ENCODE peak calls at places on chromosomes 11 and 22, in seven cellular contexts. Y is HTR-8/SVneo; Q is amygdala; I is neuronal stem cell; T is stimulated activated CD8-positive, alpha-beta memory T cell treated with anti-CD3 and anti-CD28 coated beads, Interleukin-15, amount 100 ng/mL, for 4 hours; Z is activated CD8-positive, alpha-beta memory T cell treated with anti-CD3 and anti-CD28 coated beads, Interleukin-2, amount 50 U/mL, for 4 hours; N is HEK293T. F is an unnamed sample.

GRCh38 chr11:120900642-120901041 is 123.3 kb upstream of the TBCEL start:
- DNase-seq in T (no peak), I (no peak), N (no peak), Z (no peak), Q (no peak), Y (no peak), F (no peak)

GRCh38 chr11:70568504-70569172 is 170.3 kb downstream of the CTTN start:
- DNase-seq in I (no peak), T (no peak), Z (peak; percentile 5), N (no peak), Q (peak; percentile 9), Y (peak; percentile 88), F (no peak)

GRCh38 chr11:68012843-68013610 is 2.9 kb downstream of the ALDH3B1 start:
- DNase-seq in Q (no peak), Z (no peak), N (no peak), Y (peak; percentile 97), T (no peak), I (no peak), F (no peak)

GRCh38 chr11:32531528-32531927 is 52.1 kb upstream of the EIF3M start:
- DNase-seq in I (no peak), Q (no peak), T (no peak), N (no peak), Y (no peak), Z (no peak), F (no peak)

GRCh38 chr11:94732617-94733292 is 35.4 kb upstream of the AMOTL1 start:
- DNase-seq in I (no peak), N (no peak), Q (no peak), T (no peak), Z (no peak), Y (no peak), F (no peak)

GRCh38 chr22:31872209-31872608 is 72.1 kb upstream of the YWHAH start:
- DNase-seq in Z (no peak), Y (no peak), N (no peak), T (no peak), Q (no peak), I (no peak), F (no peak)

GRCh38 chr11:73875840-73876239 is 806 bp downstream of the COA4 start:
- DNase-seq in I (no peak), Y (no peak), T (no peak), Z (no peak), N (no peak), Q (no peak), F (no peak)

GRCh38 chr11:48005133-48005532 is 24.8 kb downstream of the PTPRJ start:
- DNase-seq in N (no peak), Z (peak; percentile 46), T (no peak), I (no peak), Q (no peak), Y (no peak), F (no peak)

GRCh38 chr11:134679592-134679991 is 267.6 kb upstream of the B3GAT1 start:
- DNase-seq in Q (no peak), N (no peak), I (no peak), Y (no peak), T (no peak), Z (no peak), F (no peak)

GRCh38 chr11:70647188-70648166 is 249.1 kb downstream of the CTTN start:
- DNase-seq in T (no peak), Z (no peak), I (no peak), Q (no peak), N (no peak), Y (no peak), F (no peak)

GRCh38 chr22:30575011-30575671 is 676 bp upstream of the GAL3ST1 start:
- DNase-seq in Z (no peak), Y (no peak), N (no peak), Q (no peak), T (no peak), I (no peak), F (no peak)

GRCh38 chr11:20327377-20327776 is 36.1 kb upstream of the HTATIP2 start:
- DNase-seq in Z (no peak), Y (no peak), N (no peak), T (no peak), Q (no peak), I (no peak), F (no peak)

GRCh38 chr11:66326261-66327111 is 9.6 kb upstream of the CD248 start:
- DNase-seq in I (no peak), Y (no peak), Z (no peak), Q (no peak), T (no peak), N (no peak), F (no peak)

GRCh38 chr11:72587696-72588095 is 86.5 kb downstream of the PDE2A start:
- DNase-seq in Q (no peak), I (no peak), N (no peak), T (no peak), Y (no peak), Z (no peak), F (no peak)

GRCh38 chr11:69213315-69213714 is 57.6 kb downstream of the SMIM38 start:
- DNase-seq in T (no peak), Q (no peak), N (no peak), Y (no peak), I (no peak), Z (no peak), F (no peak)

GRCh38 chr11:116364357-116364756 is 408.4 kb downstream of the BUD13 start:
- DNase-seq in Z (no peak), Q (no peak), T (no peak), Y (no peak), N (no peak), I (no peak), F (no peak)

GRCh38 chr11:121665211-121665838 is 212.6 kb upstream of the SORL1-AS1 start:
- DNase-seq in Q (no peak), I (no peak), N (no peak), Z (no peak), Y (no peak), T (no peak), F (no peak)

GRCh38 chr11:2572491-2573239 is 127.1 kb downstream of the KCNQ1OT1 start:
- DNase-seq in Z (peak; percentile 10), I (no peak), Q (no peak), T (no peak), N (no peak), Y (no peak), F (no peak)

GRCh38 chr11:28606930-28607329 is 498.7 kb downstream of the METTL15 start:
- DNase-seq in T (no peak), Y (peak; percentile 43), N (peak; percentile 8), Z (no peak), Q (no peak), I (no peak), F (no peak)

GRCh38 chr11:75240381-75241035 is at the start of gene TPBGL:
- DNase-seq in T (peak; percentile 24), I (peak; percentile 57), Z (peak; percentile 42), Y (no peak), N (peak; percentile 25), Q (no peak), F (no peak)